ENCODE peak calls at places on chromosomes 12 and 14, in five cellular contexts. N is H7, D is AG10803, E is GM12864, W is uterus. Q is an unnamed sample.

GRCh38 chr14:99677231-99677891 is 6.7 kb upstream of the CYP46A1 start:
- DNase-seq in D (peak; percentile 13), E (no peak), N (no peak), W (no peak), Q (no peak)

GRCh38 chr12:14993537-14994266 is 20.9 kb downstream of the PDE6H start:
- DNase-seq in W (no peak), E (no peak), D (peak; percentile 54), N (no peak), Q (peak; percentile 36)

GRCh38 chr14:24436355-24437019 is 6.1 kb downstream of the SDR39U1 start:
- DNase-seq in D (peak; percentile 79), E (peak; percentile 19), W (no peak), N (peak; percentile 88), Q (peak; percentile 79)

GRCh38 chr12:26032719-26033241 is 74.3 kb downstream of the RASSF8 start:
- DNase-seq in D (peak; percentile 96), W (no peak), N (no peak), E (no peak), Q (peak; percentile 42)

GRCh38 chr12:26246483-26247164 is 51.3 kb downstream of the SSPN start:
- DNase-seq in E (no peak), N (no peak), W (no peak), D (no peak), Q (no peak)

GRCh38 chr14:105389534-105389933 is 8.8 kb upstream of the TEX22 start:
- DNase-seq in E (no peak), D (no peak), N (no peak), W (no peak), Q (no peak)

GRCh38 chr12:94644141-94644575 is 6.2 kb downstream of the TMCC3 start:
- DNase-seq in W (no peak), E (no peak), N (no peak), D (no peak), Q (peak; percentile 57)

GRCh38 chr12:25670076-25671055 is 117.3 kb upstream of the LMNTD1 start:
- DNase-seq in E (no peak), N (no peak), D (no peak), W (no peak), Q (no peak)

GRCh38 chr12:115810166-115810565 is 467.3 kb downstream of the MED13L start:
- DNase-seq in W (no peak), N (no peak), D (no peak), E (no peak), Q (no peak)

GRCh38 chr12:122067966-122068365 is 10.6 kb upstream of the MLXIP start:
- DNase-seq in N (no peak), D (no peak), W (no peak), E (peak; percentile 62), Q (peak; percentile 86)

GRCh38 chr12:105351523-105351922 is 21.0 kb downstream of the C12orf75 start:
- DNase-seq in E (no peak), N (no peak), D (no peak), W (no peak), Q (no peak)
- H3K4me3 ChIP-seq in E (no peak overlapping the region), N (no peak overlapping the region), D (no peak overlapping the region), W (no peak overlapping the region), Q (no peak overlapping the region)

GRCh38 chr12:48004039-48004940 is at the start of gene COL2A1:
- DNase-seq in N (peak; percentile 91), W (no peak), D (peak; percentile 7), E (no peak), Q (peak; percentile 12)
- H3K4me3 ChIP-seq in N (peak within 1 kb of the TSS; percentile 40), W (peak within 1 kb of the TSS; percentile 7), D (peak within 1 kb of the TSS; percentile 12), E (no peak within 1 kb of the TSS), Q (peak within 1 kb of the TSS; percentile 13)

GRCh38 chr14:88790501-88791251 is 2.1 kb downstream of the EML5 start:
- DNase-seq in W (no peak), N (no peak), E (no peak), D (no peak), Q (no peak)

GRCh38 chr14:88793259-88793625 is 489 bp upstream of the EML5 start:
- DNase-seq in D (no peak), E (no peak), W (peak; percentile 16), N (no peak), Q (no peak)

GRCh38 chr14:88791252-88791621 is 1.5 kb downstream of the EML5 start:
- DNase-seq in N (no peak), E (no peak), D (no peak), W (no peak), Q (no peak)

GRCh38 chr14:88791629-88792571 is 853 bp downstream of the EML5 start:
- DNase-seq in D (no peak), E (no peak), W (peak; percentile 17), N (peak; percentile 27), Q (no peak)

DNA sequence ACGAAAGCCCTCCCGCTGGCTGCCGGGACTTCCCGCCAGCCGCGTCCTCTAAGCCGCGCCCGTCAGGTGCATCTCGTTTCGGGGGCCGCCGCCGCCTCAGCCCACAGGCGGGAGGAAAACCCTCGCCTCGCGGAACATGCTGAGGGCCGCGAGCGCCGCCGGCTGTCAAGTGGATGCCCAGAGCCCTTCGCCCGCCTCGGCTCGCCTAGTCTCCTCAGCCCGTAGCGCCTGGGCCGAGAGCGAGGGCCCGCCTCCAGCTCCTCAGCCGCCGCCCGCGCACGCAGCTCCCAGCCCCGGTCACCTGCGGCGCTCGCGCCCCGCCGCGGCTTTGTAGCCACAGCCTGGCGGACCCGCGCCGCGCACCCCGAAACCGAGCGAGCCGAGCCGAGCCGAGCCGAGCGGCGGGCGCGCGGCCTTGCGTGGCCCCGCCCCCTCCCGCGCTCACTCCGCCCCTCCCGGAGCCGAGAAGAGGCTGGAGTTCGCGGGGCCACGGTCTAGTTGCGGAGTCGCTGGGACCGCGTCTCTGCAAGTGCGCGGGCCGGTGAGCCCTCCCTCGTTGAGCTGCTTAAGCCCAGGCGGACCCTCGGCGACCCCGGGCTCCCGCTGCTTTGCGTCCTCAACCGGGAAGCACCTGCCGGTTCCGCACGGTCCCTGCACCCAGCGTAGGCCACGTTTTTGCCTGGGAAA is at the start of gene EML5:
- DNase-seq in N (peak; percentile 83), D (peak; percentile 47), E (peak; percentile 12), W (peak; percentile 76), Q (peak; percentile 57)
- H3K4me3 ChIP-seq in N (peak within 1 kb of the TSS; percentile 61), D (peak within 1 kb of the TSS; percentile 69), E (peak within 1 kb of the TSS; percentile 54), W (peak within 1 kb of the TSS; percentile 85), Q (peak within 1 kb of the TSS; percentile 57)

DNA sequence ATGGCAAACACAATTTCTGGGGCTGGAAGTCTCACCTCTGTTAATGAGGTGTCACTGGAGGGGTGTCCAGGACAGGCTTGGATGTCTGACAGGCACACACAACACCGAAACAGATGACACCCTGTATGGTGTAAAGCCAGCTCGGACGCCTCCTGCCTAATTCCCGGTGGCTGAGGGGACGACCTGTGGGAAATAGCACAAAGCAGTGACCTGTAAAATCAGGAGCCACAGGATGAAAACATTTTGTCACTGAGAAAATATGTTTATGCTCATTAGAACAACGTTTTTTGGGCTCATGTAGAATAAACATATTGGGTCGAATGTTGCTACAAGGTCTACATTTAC is 285.0 kb upstream of the RTL1 start:
- DNase-seq in D (no peak), W (no peak), E (no peak), N (no peak), Q (no peak)
- H3K4me3 ChIP-seq in D (no peak overlapping the region), W (no peak overlapping the region), E (no peak overlapping the region), N (no peak overlapping the region), Q (no peak overlapping the region)

DNA sequence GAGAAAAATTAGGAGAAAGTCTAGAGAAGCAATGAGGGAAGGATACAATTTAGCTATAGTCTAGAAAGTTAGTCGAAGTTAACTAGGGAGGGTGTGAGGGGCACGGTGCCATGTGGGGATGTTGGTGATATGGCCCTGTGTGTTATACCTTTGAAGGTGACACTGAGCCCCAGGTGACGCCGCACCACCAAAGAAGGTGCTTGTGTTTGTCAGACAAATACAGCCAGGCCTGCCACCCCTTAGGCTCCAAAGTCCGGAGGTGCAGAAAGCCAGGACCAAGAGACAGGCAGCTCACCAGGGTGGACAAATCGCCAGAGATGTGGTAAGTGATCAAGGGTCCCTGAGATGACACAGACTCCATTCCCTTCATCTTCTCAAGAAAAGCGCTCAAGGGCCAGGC is 1.1 kb downstream of the C1S start:
- DNase-seq in N (no peak), W (no peak), D (no peak), E (no peak), Q (no peak)
- H3K4me3 ChIP-seq in N (no peak overlapping the region), W (peak overlapping the region; percentile 49), D (peak overlapping the region; percentile 80), E (no peak overlapping the region), Q (no peak overlapping the region)

DNA sequence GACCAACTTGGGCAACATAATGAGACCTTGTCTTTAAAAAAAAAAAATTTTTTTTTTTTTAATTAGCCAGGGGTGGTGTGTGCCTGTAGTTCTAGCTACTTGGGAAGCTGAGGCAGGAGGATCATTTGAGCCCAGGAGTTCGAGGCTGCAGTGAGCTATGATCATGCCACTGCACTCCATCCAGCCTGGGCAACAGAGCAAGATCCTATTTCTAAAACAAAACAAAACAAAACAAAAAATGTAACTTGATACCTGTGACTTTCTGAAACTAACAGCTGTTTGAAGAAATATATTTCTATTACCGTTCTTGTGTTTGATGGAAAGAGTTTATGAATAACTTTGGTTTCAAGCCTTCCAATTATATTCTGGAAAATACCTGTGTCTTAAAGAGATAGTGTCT is 1.7 kb upstream of the ACACB start:
- DNase-seq in N (no peak), E (no peak), D (no peak), W (no peak), Q (no peak)
- H3K4me3 ChIP-seq in N (no peak overlapping the region), E (no peak overlapping the region), D (no peak overlapping the region), W (no peak overlapping the region), Q (no peak overlapping the region)

GRCh38 chr14:98474900-98475299 is 797.1 kb downstream of the BCL11B start:
- DNase-seq in E (no peak), N (no peak), W (no peak), D (peak; percentile 10), Q (no peak)

DNA sequence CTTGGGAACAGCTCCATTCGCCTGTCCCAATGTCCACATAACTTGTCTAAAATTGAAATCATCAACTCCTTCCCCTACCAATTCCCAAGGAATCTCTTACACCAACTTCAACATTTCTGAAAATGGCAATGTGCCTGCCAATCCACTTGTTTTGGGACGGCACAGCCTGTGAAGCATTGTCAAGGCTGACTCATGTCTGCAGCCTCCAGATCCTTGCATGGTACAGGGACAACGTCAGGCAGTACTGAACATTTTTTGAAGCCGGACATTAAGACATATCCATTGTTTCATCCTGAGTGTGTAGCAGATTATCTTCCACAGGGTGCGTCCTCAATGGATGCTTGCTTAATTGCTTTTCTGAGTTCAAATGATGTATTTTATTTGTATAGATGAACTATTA is 794.1 kb downstream of the BCL11B start:
- DNase-seq in D (peak; percentile 25), W (no peak), N (no peak), E (no peak), Q (no peak)
- H3K4me3 ChIP-seq in D (no peak overlapping the region), W (no peak overlapping the region), N (no peak overlapping the region), E (no peak overlapping the region), Q (no peak overlapping the region)

GRCh38 chr12:124386059-124386458 is 91.2 kb downstream of the RFLNA start:
- DNase-seq in E (no peak), W (peak; percentile 46), D (peak; percentile 41), N (no peak), Q (peak; percentile 49)

GRCh38 chr12:124388038-124388676 is 93.3 kb downstream of the RFLNA start:
- DNase-seq in E (no peak), N (no peak), W (peak; percentile 61), D (no peak), Q (no peak)

GRCh38 chr12:124386661-124387509 is 92.0 kb downstream of the RFLNA start:
- DNase-seq in D (no peak), N (no peak), E (no peak), W (peak; percentile 37), Q (no peak)

GRCh38 chr12:124388679-124389536 is 94.0 kb downstream of the RFLNA start:
- DNase-seq in D (peak; percentile 91), W (peak; percentile 87), N (peak; percentile 95), E (no peak), Q (peak; percentile 94)

DNA sequence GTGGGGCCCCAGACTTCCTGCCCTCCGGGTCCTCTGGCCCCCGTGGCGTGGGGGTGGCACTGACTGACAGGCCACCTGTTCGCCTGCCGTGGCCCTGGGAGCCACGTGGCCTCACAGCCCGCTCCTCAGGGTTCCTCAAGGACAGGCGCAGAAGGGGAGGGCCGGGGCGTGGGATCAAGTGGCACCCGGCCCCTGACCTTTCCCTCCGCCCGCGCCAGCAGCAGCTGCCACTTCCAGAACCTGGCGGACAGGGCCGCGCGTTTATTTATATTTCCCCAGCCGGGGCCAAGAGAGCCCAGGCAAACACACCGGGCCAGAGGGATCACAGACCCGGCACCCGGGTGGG is 92.6 kb downstream of the RFLNA start:
- DNase-seq in E (no peak), W (peak; percentile 38), N (no peak), D (no peak), Q (no peak)
- H3K4me3 ChIP-seq in E (no peak overlapping the region), W (peak overlapping the region; percentile 42), N (no peak overlapping the region), D (peak overlapping the region; percentile 87), Q (peak overlapping the region; percentile 90)

Q was measured in astrocyte of the spinal cord.